ENCODE peak calls at places on chromosomes 16 and 17, in nine cellular contexts. D is ascending aorta; C is BE2C; M is cardiac septum; W is ELR; Z is coronary artery; G is activated CD4-positive, CD25-positive, alpha-beta regulatory T cell; S is HFF-Myc; U is memory B cell. R is an unnamed sample.

GRCh38 chr17:20045476-20045875 is 36.3 kb downstream of the SPECC1 start:
- DNase-seq in D (no peak), C (no peak), M (no peak), W (no peak), Z (no peak), G (no peak), S (no peak), U (no peak), R (no peak)

GRCh38 chr16:10552998-10553491 is 27.4 kb downstream of the EMP2 start:
- DNase-seq in D (peak), C (peak), M (peak), W (no peak), Z (no peak), G (no peak), S (no peak), U (peak), R (no peak)

GRCh38 chr17:45824475-45824874 is 20.2 kb upstream of the SPPL2C start:
- DNase-seq in D (no peak), C (no peak), M (no peak), W (no peak), Z (no peak), G (no peak), S (no peak), U (no peak), R (no peak)

GRCh38 chr16:28136751-28137434 is 73.4 kb upstream of the GSG1L start:
- DNase-seq in D (no peak), C (no peak), M (no peak), W (no peak), Z (no peak), G (no peak), S (no peak), U (no peak), R (no peak)

GRCh38 chr16:23595246-23595950 is 718 bp downstream of the NDUFAB1 start:
- DNase-seq in D (no peak), C (no peak), M (no peak), W (peak), Z (no peak), G (no peak), S (no peak), U (no peak), R (no peak)

GRCh38 chr17:2961446-2961845 is 102.0 kb downstream of the OR1D5 start:
- DNase-seq in D (peak), C (no peak), M (no peak), W (no peak), Z (no peak), G (no peak), S (no peak), U (no peak), R (no peak)

GRCh38 chr17:74924250-74924948 is at the start of gene OTOP2:
- DNase-seq in D (no peak), C (no peak), M (peak), W (no peak), Z (no peak), G (no peak), S (no peak), U (no peak), R (no peak)

GRCh38 chr17:13575466-13575865 is 26.3 kb downstream of the HS3ST3A1 start:
- DNase-seq in D (no peak), C (no peak), M (no peak), W (no peak), Z (no peak), G (no peak), S (no peak), U (no peak), R (no peak)

GRCh38 chr16:77434365-77435239 is at the start of gene ADAMTS18:
- DNase-seq in D (no peak), C (no peak), M (no peak), W (no peak), Z (no peak), G (no peak), S (no peak), U (no peak), R (no peak)

GRCh38 chr17:64091116-64091515 is 38.8 kb downstream of the ERN1 start:
- DNase-seq in D (no peak), C (no peak), M (no peak), W (peak), Z (no peak), G (no peak), S (no peak), U (no peak), R (no peak)

GRCh38 chr16:74760007-74760767 is 14.4 kb downstream of the FA2H start:
- DNase-seq in D (no peak), C (no peak), M (peak), W (peak), Z (no peak), G (no peak), S (no peak), U (no peak), R (no peak)

GRCh38 chr17:36717088-36717487 is 115.7 kb downstream of the MRM1 start:
- DNase-seq in D (no peak), C (no peak), M (no peak), W (no peak), Z (no peak), G (no peak), S (no peak), U (no peak), R (no peak)

GRCh38 chr17:67993998-67994361 is 2.3 kb downstream of the C17orf58 start:
- DNase-seq in D (no peak), C (peak), M (no peak), W (peak), Z (no peak), G (no peak), S (no peak), U (no peak), R (no peak)

GRCh38 chr16:48323783-48324775 is 61.1 kb downstream of the SIAH1 start:
- DNase-seq in D (no peak), C (no peak), M (no peak), W (peak), Z (no peak), G (no peak), S (no peak), U (no peak), R (no peak)

GRCh38 chr17:376936-377863 is 24.6 kb upstream of the RPH3AL start:
- DNase-seq in D (no peak), C (no peak), M (no peak), W (no peak), Z (no peak), G (no peak), S (no peak), U (no peak), R (no peak)

GRCh38 chr17:63032141-63032540 is 66.1 kb downstream of the TANC2 start:
- DNase-seq in D (no peak), C (no peak), M (no peak), W (no peak), Z (no peak), G (no peak), S (no peak), U (no peak), R (no peak)

GRCh38 chr17:47847341-47848197 is 3.4 kb downstream of the SP6 start:
- DNase-seq in D (no peak), C (no peak), M (no peak), W (peak), Z (no peak), G (no peak), S (no peak), U (no peak), R (no peak)

GRCh38 chr17:38660097-38661026 is 14.4 kb downstream of the EPOP start:
- DNase-seq in D (no peak), C (no peak), M (no peak), W (no peak), Z (no peak), G (no peak), S (no peak), U (no peak), R (no peak)

GRCh38 chr17:55086635-55087058 is 118.1 kb downstream of the STXBP4 start:
- DNase-seq in D (no peak), C (no peak), M (no peak), W (peak), Z (no peak), G (no peak), S (peak), U (no peak), R (no peak)

GRCh38 chr16:28977703-28978641 is 3.4 kb downstream of the SPNS1 start:
- DNase-seq in D (no peak), C (no peak), M (no peak), W (no peak), Z (no peak), G (no peak), S (no peak), U (no peak), R (no peak)

GRCh38 chr17:77783991-77784820 is 174.3 kb upstream of the TNRC6C start:
- DNase-seq in D (no peak), C (no peak), M (no peak), W (no peak), Z (no peak), G (peak), S (no peak), U (peak), R (no peak)

GRCh38 chr17:43337684-43338428 is 60.9 kb upstream of the ARL4D start:
- DNase-seq in D (no peak), C (no peak), M (no peak), W (no peak), Z (no peak), G (no peak), S (no peak), U (no peak), R (no peak)

GRCh38 chr16:48616571-48616970 is 6.6 kb upstream of the N4BP1 start:
- DNase-seq in D (no peak), C (no peak), M (no peak), W (no peak), Z (no peak), G (no peak), S (no peak), U (no peak), R (no peak)

GRCh38 chr17:9006175-9006767 is 15.0 kb upstream of the NTN1 start:
- DNase-seq in D (peak), C (no peak), M (no peak), W (no peak), Z (no peak), G (no peak), S (no peak), U (no peak), R (no peak)

GRCh38 chr17:61015966-61016365 is 338.3 kb downstream of the BCAS3 start:
- DNase-seq in D (no peak), C (no peak), M (no peak), W (no peak), Z (no peak), G (no peak), S (peak), U (no peak), R (no peak)

GRCh38 chr16:55389426-55390073 is 65.5 kb downstream of the IRX6 start:
- DNase-seq in D (no peak), C (no peak), M (no peak), W (no peak), Z (no peak), G (no peak), S (no peak), U (no peak), R (no peak)

GRCh38 chr17:33178641-33179040 is 114.5 kb downstream of the ASIC2 start:
- DNase-seq in D (no peak), C (no peak), M (no peak), W (no peak), Z (no peak), G (no peak), S (no peak), U (no peak), R (no peak)

GRCh38 chr17:74431568-74432483 is at the start of gene GPRC5C:
- DNase-seq in D (peak), C (peak), M (peak), W (peak), Z (no peak), G (no peak), S (no peak), U (no peak), R (no peak)

GRCh38 chr16:4123617-4124300 is 7.5 kb upstream of the ADCY9 start:
- DNase-seq in D (no peak), C (peak), M (no peak), W (peak), Z (no peak), G (no peak), S (no peak), U (no peak), R (no peak)

GRCh38 chr16:4369006-4369766 is 2.5 kb upstream of the VASN start:
- DNase-seq in D (peak), C (no peak), M (no peak), W (peak), Z (no peak), G (no peak), S (no peak), U (no peak), R (no peak)

GRCh38 chr16:14181371-14182050 is 110.4 kb downstream of the MRTFB start:
- DNase-seq in D (no peak), C (no peak), M (no peak), W (peak), Z (no peak), G (no peak), S (no peak), U (no peak), R (no peak)

GRCh38 chr16:63289834-63290460 is 1253.7 kb upstream of the CDH8 start:
- DNase-seq in D (no peak), C (peak), M (no peak), W (peak), Z (no peak), G (no peak), S (no peak), U (no peak), R (no peak)

GRCh38 chr17:66413564-66414520 is 111.4 kb downstream of the PRKCA start:
- DNase-seq in D (no peak), C (no peak), M (no peak), W (no peak), Z (no peak), G (no peak), S (no peak), U (no peak), R (no peak)

GRCh38 chr16:2035431-2036199 is 8.9 kb downstream of the NHERF2 start:
- DNase-seq in D (peak), C (peak), M (no peak), W (peak), Z (no peak), G (no peak), S (no peak), U (no peak), R (no peak)